ENCODE peak calls at places on chromosome 2, in nine cellular contexts. R is Peyer's patch, S is WTC11, L is astrocyte of the spinal cord, E is cardiac muscle cell, K is AG09309, B is AG04450, F is type B pancreatic cell, Y is fibroblast of mammary gland. T is an unnamed sample.

GRCh38 chr2:3492951-3493609 is 26.3 kb downstream of the ADI1 start:
- DNase-seq in Y (peak), K (peak), R (no peak), E (peak), F (no peak), S (no peak), B (peak), L (peak), T (no peak)

GRCh38 chr2:176164184-176164802 is 7.2 kb downstream of the HOXD3 start:
- DNase-seq in E (no peak), R (no peak), B (no peak), F (no peak), L (no peak), S (no peak), Y (no peak), K (no peak), T (no peak)

GRCh38 chr2:31235504-31235902 is 1.6 kb downstream of the EHD3 start:
- DNase-seq in E (peak), R (no peak), B (peak), F (no peak), L (peak), K (peak), Y (peak), S (no peak), T (peak)

GRCh38 chr2:193350509-193350908 is 1155.8 kb upstream of the TMEFF2 start:
- DNase-seq in L (no peak), F (no peak), R (no peak), E (no peak), K (no peak), S (no peak), B (no peak), Y (no peak), T (no peak)

GRCh38 chr2:54555318-54555837 is 99.3 kb downstream of the SPTBN1 start:
- DNase-seq in K (no peak), R (no peak), B (no peak), E (no peak), F (no peak), L (no peak), S (no peak), Y (peak), T (no peak)

GRCh38 chr2:173584676-173585453 is 230.2 kb downstream of the CDCA7 start:
- DNase-seq in F (no peak), B (no peak), K (no peak), E (no peak), L (no peak), R (no peak), Y (no peak), S (no peak), T (peak)

GRCh38 chr2:125543968-125544514 is 1111.9 kb upstream of the GYPC start:
- DNase-seq in F (no peak), Y (no peak), B (no peak), K (no peak), L (no peak), R (no peak), E (peak), S (no peak), T (no peak)

GRCh38 chr2:66651295-66651694 is 216.4 kb downstream of the MEIS1 start:
- DNase-seq in B (no peak), S (no peak), E (no peak), Y (no peak), K (no peak), R (no peak), L (no peak), F (no peak), T (no peak)

GRCh38 chr2:160783481-160783880 is 289.9 kb upstream of the RBMS1 start:
- DNase-seq in E (peak), F (no peak), K (no peak), Y (peak), S (no peak), B (no peak), R (no peak), L (no peak), T (no peak)

GRCh38 chr2:236284208-236284607 is 20.0 kb upstream of the ASB18 start:
- DNase-seq in Y (no peak), R (no peak), B (no peak), E (no peak), K (no peak), L (no peak), F (no peak), S (no peak), T (no peak)

GRCh38 chr2:206984206-206984605 is 44.9 kb downstream of the CPO start:
- DNase-seq in K (no peak), Y (peak), B (peak), F (no peak), L (peak), S (no peak), E (no peak), R (no peak), T (peak)

GRCh38 chr2:69200107-69200520 is 186.9 kb downstream of the GFPT1 start:
- DNase-seq in E (peak), R (no peak), F (no peak), K (peak), S (no peak), B (peak), Y (peak), L (peak), T (no peak)

GRCh38 chr2:241635756-241636155 is 1.2 kb downstream of the THAP4 start:
- DNase-seq in F (no peak), L (no peak), R (no peak), E (peak), B (no peak), S (no peak), Y (peak), K (no peak), T (no peak)

GRCh38 chr2:113136828-113137775 is 9.7 kb downstream of the IL1RN start:
- DNase-seq in E (peak), B (peak), L (peak), F (peak), Y (peak), R (peak), K (no peak), S (peak), T (peak)

GRCh38 chr2:235746257-235746934 is 252.6 kb downstream of the AGAP1 start:
- DNase-seq in L (peak), B (peak), E (peak), S (peak), R (no peak), F (no peak), Y (peak), K (peak), T (peak)

GRCh38 chr2:223585691-223586090 is 16.5 kb downstream of the SCG2 start:
- DNase-seq in F (no peak), K (no peak), E (peak), R (no peak), S (no peak), B (no peak), L (peak), Y (peak), T (peak)

GRCh38 chr2:101418704-101419663 is 31.7 kb upstream of the CREG2 start:
- DNase-seq in S (peak), B (peak), Y (peak), E (peak), F (no peak), R (peak), K (no peak), L (peak), T (peak)

GRCh38 chr2:219002395-219003266 is 9.4 kb upstream of the CRYBA2 start:
- DNase-seq in E (peak), Y (peak), S (peak), R (peak), F (peak), L (no peak), K (no peak), B (no peak), T (peak)

GRCh38 chr2:216683846-216684245 is 11.5 kb downstream of the IGFBP5 start:
- DNase-seq in R (no peak), K (peak), E (peak), L (peak), B (peak), F (no peak), Y (peak), S (no peak), T (no peak)

GRCh38 chr2:44927979-44928659 is 13.4 kb upstream of the SIX3 start:
- DNase-seq in K (no peak), R (no peak), B (no peak), S (peak), Y (no peak), F (no peak), L (no peak), E (no peak), T (no peak)

GRCh38 chr2:225008935-225009334 is 33.3 kb downstream of the DOCK10 start:
- DNase-seq in B (no peak), E (peak), F (no peak), S (peak), Y (no peak), K (no peak), L (no peak), R (no peak), T (peak)

GRCh38 chr2:96792772-96793749 is 23.0 kb upstream of the CNNM3 start:
- DNase-seq in S (no peak), F (no peak), L (no peak), R (no peak), K (no peak), Y (no peak), B (no peak), E (no peak), T (no peak)

GRCh38 chr2:7077660-7078278 is 160.6 kb downstream of the RNF144A start:
- DNase-seq in S (no peak), E (peak), B (no peak), F (no peak), K (no peak), Y (peak), R (no peak), L (no peak), T (no peak)

GRCh38 chr2:46650556-46651001 is 171.2 kb downstream of the TMEM247 start:
- DNase-seq in L (peak), B (peak), K (peak), E (peak), S (peak), R (peak), F (no peak), Y (peak), T (peak)

GRCh38 chr2:239460780-239461179 is 60.0 kb upstream of the HDAC4 start:
- DNase-seq in K (no peak), S (no peak), B (no peak), F (no peak), Y (no peak), R (no peak), E (no peak), L (no peak), T (no peak)

GRCh38 chr2:30583204-30583749 is 136.2 kb downstream of the LCLAT1 start:
- DNase-seq in B (no peak), R (no peak), E (no peak), S (no peak), K (no peak), L (no peak), F (no peak), Y (no peak), T (no peak)

GRCh38 chr2:11155326-11156059 is at the start of gene SLC66A3:
- DNase-seq in R (peak), Y (peak), E (peak), F (no peak), S (no peak), K (peak), L (peak), B (peak), T (peak)

GRCh38 chr2:120279708-120280107 is 27.1 kb downstream of the RALB start:
- DNase-seq in F (no peak), Y (no peak), R (no peak), S (no peak), K (no peak), B (no peak), E (no peak), L (no peak), T (no peak)

GRCh38 chr2:120278901-120279300 is 26.2 kb downstream of the RALB start:
- DNase-seq in R (no peak), K (no peak), B (no peak), E (no peak), F (no peak), Y (no peak), L (no peak), S (no peak), T (no peak)

GRCh38 chr2:120288016-120288373 is 35.3 kb downstream of the RALB start:
- DNase-seq in B (no peak), Y (no peak), S (no peak), F (no peak), E (no peak), K (no peak), R (no peak), L (no peak), T (no peak)

GRCh38 chr2:120287183-120288015 is 34.7 kb downstream of the RALB start:
- DNase-seq in E (peak), B (peak), S (no peak), K (peak), L (peak), F (no peak), R (no peak), Y (peak), T (peak)

DNA sequence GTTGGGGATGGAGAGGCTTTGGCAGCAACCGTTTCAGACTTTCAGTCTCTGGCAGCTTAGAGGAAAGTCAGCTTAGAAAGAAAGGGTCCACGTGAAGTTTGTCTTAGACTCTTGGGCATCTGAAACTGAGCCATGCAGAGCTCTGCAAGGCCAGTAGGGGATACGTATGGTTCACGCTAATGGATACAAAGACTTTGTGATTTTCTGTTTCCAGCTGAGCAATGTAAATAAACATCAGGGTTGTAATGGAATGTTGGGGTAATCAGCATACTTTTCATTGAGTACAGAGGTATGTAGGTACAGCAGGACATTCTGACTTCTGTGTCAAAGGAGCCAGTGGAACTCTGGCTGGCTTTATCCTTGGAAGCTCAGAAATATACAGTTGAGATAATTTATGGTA is 31.0 kb downstream of the RALB start:
- DNase-seq in B (peak), Y (no peak), E (no peak), L (peak), R (no peak), F (no peak), S (no peak), K (no peak), T (no peak)
- TF ChIP-seq CTCF in B (peak), Y (peak), E (peak), L (peak), R (no peak), F (peak), S (no peak), K (peak), T (peak)

DNA sequence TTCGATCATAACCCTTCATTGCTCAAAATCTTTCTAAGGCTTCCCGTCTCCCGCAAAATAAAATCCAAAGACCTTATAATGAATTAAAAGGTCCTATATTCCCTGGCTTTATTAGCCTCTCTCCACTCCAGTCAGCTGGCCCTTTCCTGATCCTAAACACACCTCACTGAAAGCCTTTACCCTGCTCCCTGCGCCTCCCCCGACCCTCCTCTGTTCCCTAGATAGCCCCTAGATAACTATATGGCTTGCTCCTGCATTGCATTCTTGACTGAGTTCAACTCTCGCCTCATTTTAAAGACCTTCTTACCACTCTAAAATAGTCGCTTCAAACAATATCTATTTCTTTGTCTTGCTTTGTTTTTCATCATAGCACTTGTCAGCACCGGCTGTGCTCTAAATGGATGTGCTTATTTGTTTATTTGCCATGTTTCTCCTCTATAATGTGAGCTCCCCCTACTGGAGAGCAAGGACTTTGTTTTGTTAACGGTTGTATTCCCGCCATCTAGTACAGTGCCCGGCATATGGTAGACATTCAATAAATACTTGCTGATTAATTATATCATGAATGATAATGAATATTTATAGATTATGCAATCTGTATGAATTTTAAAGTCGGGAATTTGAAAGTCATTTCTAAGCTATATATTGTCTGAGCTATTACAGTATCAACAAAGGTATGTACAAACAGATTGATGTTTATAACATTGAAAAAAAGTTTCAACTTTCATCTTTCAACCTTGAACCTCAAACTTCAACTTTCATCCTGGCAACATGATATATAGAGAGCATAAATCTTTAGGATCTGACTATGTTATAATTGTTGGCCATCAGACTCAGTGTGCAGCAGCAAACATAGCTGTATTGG is 32.4 kb upstream of the VIT start:
- DNase-seq in F (no peak), L (peak), B (no peak), K (peak), S (no peak), E (peak), Y (peak), R (no peak), T (peak)
- TF ChIP-seq CTCF in F (peak), L (peak), B (peak), K (peak), S (peak), E (peak), Y (peak), R (peak), T (peak)

DNA sequence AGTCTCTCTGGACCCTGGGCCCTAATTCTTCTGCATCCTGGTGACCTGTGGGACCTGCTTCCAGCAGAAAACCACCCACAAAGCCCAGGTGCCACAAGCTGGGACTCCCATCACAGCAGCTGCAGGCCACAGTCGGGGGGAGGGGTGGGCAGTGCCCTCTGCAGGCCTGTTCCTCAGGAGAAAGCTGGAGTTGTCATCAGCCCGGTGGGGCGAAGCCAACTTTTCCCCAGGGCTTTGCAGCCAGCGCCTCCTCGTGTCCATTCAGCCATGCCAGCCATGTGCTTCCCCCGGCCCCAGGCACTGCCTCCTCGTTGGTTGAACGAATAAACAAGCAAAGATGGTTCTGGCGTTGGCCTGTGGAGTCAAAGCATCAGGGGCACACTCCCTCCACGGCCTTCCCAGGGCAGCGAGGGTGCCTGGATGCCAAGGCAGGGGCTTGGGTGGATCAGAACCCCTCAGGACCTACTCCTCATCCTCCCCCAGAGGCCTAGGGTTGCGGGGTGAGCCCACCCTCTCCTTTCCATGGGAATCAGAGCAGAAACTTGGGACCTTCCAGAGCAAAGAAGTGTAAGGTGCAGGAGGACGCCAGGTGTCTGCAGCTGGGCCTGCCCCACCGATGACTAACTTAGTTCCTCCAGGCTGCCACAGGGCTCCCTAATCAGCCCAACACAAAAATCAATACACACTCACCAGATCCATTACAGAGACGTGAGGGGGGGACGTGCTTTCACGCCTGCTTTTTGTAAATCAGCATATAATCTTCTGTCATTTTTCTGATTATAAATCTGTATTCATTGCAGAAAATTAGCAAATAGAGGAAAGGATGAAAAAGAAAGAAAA is 75.7 kb upstream of the RAB6C start:
- DNase-seq in R (no peak), L (no peak), K (no peak), Y (no peak), F (peak), E (no peak), B (no peak), S (peak), T (no peak)
- TF ChIP-seq CTCF in R (no peak), L (no peak), K (no peak), Y (no peak), F (no peak), E (no peak), B (no peak), S (no peak), T (peak)

GRCh38 chr2:99445065-99445464 is 44.8 kb downstream of the REV1 start:
- DNase-seq in Y (peak), K (no peak), R (no peak), F (no peak), B (no peak), S (no peak), L (no peak), E (no peak), T (no peak)

GRCh38 chr2:99444222-99444621 is 45.6 kb downstream of the REV1 start:
- DNase-seq in B (no peak), K (no peak), F (no peak), Y (no peak), R (no peak), S (no peak), E (no peak), L (no peak), T (no peak)

GRCh38 chr2:99439989-99440388 is 49.8 kb downstream of the REV1 start:
- DNase-seq in Y (no peak), E (no peak), R (no peak), K (no peak), F (no peak), S (no peak), L (no peak), B (no peak), T (no peak)

GRCh38 chr2:99448556-99448955 is 41.3 kb downstream of the REV1 start:
- DNase-seq in S (no peak), B (no peak), Y (peak), F (no peak), R (no peak), L (peak), E (peak), K (peak), T (peak)

GRCh38 chr2:99442837-99443236 is 47.0 kb downstream of the REV1 start:
- DNase-seq in B (no peak), S (no peak), L (no peak), R (no peak), Y (peak), E (peak), F (no peak), K (no peak), T (peak)
- TF ChIP-seq CTCF in B (peak), S (no peak), L (no peak), R (no peak), Y (peak), E (peak), F (peak), K (peak), T (peak)

DNA sequence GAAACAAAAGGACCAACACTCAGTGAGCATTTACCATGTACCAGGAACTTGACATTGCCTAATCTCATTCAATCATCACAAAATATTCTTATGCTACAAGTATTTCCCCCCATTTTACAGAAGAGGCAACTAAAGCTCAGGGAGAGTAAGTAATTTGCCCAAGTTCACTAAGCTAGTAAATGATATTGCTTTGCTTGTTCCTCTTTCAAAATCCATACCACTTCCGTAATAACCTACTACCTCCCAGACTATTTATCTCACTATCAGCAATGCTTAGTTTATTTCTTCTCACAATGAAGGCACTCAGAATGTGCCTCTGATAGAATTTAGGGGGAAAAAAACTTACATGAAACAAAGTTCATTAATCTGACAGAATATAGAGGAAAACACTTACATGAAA is 1070.9 kb upstream of the FANCL start:
- DNase-seq in B (no peak), F (no peak), Y (no peak), L (no peak), S (no peak), R (no peak), K (no peak), E (no peak), T (no peak)
- TF ChIP-seq CTCF in B (no peak), F (no peak), Y (no peak), L (no peak), S (no peak), R (no peak), K (no peak), E (no peak), T (no peak)

GRCh38 chr2:202278944-202279343 is 13.4 kb downstream of the NOP58 start:
- DNase-seq in Y (peak), L (peak), F (no peak), E (peak), S (no peak), B (no peak), K (peak), R (no peak), T (peak)
- TF ChIP-seq CTCF in Y (peak), L (peak), F (peak), E (peak), S (no peak), B (peak), K (peak), R (peak), T (peak)

GRCh38 chr2:104043864-104044263 is 810.1 kb upstream of the POU3F3 start:
- DNase-seq in R (no peak), B (no peak), E (no peak), S (no peak), K (no peak), Y (no peak), L (no peak), F (no peak), T (no peak)
- TF ChIP-seq CTCF in R (no peak), B (no peak), E (no peak), S (no peak), K (no peak), Y (no peak), L (no peak), F (no peak), T (no peak)